ENCODE peak calls at places on chromosomes 12 and 14, in seven cellular contexts. N is fibroblast of the aortic adventitia, I is cardiac fibroblast, T is AG09309, Y is mammary epithelial cell, M is lower lobe of right lung, G is heart right ventricle. O is an unnamed sample.

GRCh38 chr14:33848706-33849454 is 102.0 kb downstream of the EGLN3 start:
- DNase-seq in N (peak), I (peak), T (no peak), Y (peak), M (no peak), G (peak), O (peak)

GRCh38 chr12:69417231-69417630 is 53.0 kb upstream of the FRS2 start:
- DNase-seq in N (no peak), I (no peak), T (no peak), Y (no peak), M (no peak), G (no peak), O (no peak)

GRCh38 chr14:44971459-44971858 is 9.5 kb downstream of the TOGARAM1 start:
- DNase-seq in N (no peak), I (no peak), T (no peak), Y (no peak), M (no peak), G (no peak), O (no peak)

GRCh38 chr12:117114784-117115183 is 15.6 kb upstream of the TESC start:
- DNase-seq in N (no peak), I (no peak), T (no peak), Y (no peak), M (no peak), G (no peak), O (no peak)

GRCh38 chr12:120099738-120100137 is 16.8 kb downstream of the RAB35 start:
- DNase-seq in N (no peak), I (no peak), T (no peak), Y (no peak), M (no peak), G (no peak), O (no peak)

GRCh38 chr12:92987362-92987761 is 58.3 kb upstream of the EEA1 start:
- DNase-seq in N (peak), I (peak), T (peak), Y (peak), M (no peak), G (peak), O (peak)

GRCh38 chr12:123966596-123966995 is 6.0 kb downstream of the CCDC92 start:
- DNase-seq in N (peak), I (peak), T (peak), Y (peak), M (no peak), G (no peak), O (peak)

GRCh38 chr12:122665349-122665748 is 37.8 kb downstream of the HCAR2 start:
- DNase-seq in N (no peak), I (no peak), T (no peak), Y (no peak), M (no peak), G (no peak), O (no peak)

GRCh38 chr14:65555358-65555757 is 142.8 kb downstream of the FUT8 start:
- DNase-seq in N (no peak), I (no peak), T (no peak), Y (no peak), M (no peak), G (no peak), O (no peak)

GRCh38 chr12:46244273-46244672 is 24.6 kb downstream of the SLC38A1 start:
- DNase-seq in N (no peak), I (no peak), T (no peak), Y (no peak), M (no peak), G (no peak), O (no peak)

GRCh38 chr12:101945361-101946232 is 68.2 kb downstream of the DRAM1 start:
- DNase-seq in N (peak), I (no peak), T (no peak), Y (no peak), M (no peak), G (no peak), O (no peak)

GRCh38 chr12:85765443-85765842 is 70.8 kb downstream of the RASSF9 start:
- DNase-seq in N (no peak), I (peak), T (no peak), Y (no peak), M (no peak), G (no peak), O (no peak)

GRCh38 chr14:49297102-49297501 is 289.1 kb downstream of the RPS29 start:
- DNase-seq in N (no peak), I (no peak), T (no peak), Y (no peak), M (no peak), G (no peak), O (no peak)
- H3K4me3 ChIP-seq in N (no peak), I (no peak), T (no peak), Y (no peak), M (no peak), G (no peak), O (no peak)

GRCh38 chr12:95943231-95943842 is at the start of gene AMDHD1:
- DNase-seq in N (peak), I (peak), T (no peak), Y (peak), M (peak), G (peak), O (no peak)
- TF ChIP-seq CTCF in N (peak), I (no peak), T (peak), Y (no peak), M (peak), G (no peak), O (peak)

GRCh38 chr12:40312982-40313576 is 88.3 kb downstream of the LRRK2 start:
- DNase-seq in N (peak), I (peak), T (peak), Y (no peak), M (no peak), G (no peak), O (peak)
- H3K4me3 ChIP-seq in N (no peak), I (no peak), T (no peak), Y (no peak), M (no peak), G (no peak), O (no peak)

GRCh38 chr14:91310620-91311283 is 66.2 kb upstream of the GPR68 start:
- DNase-seq in N (no peak), I (no peak), T (no peak), Y (no peak), M (peak), G (no peak), O (no peak)

GRCh38 chr14:91313852-91314251 is 69.3 kb upstream of the GPR68 start:
- DNase-seq in N (no peak), I (no peak), T (no peak), Y (no peak), M (no peak), G (no peak), O (no peak)

GRCh38 chr14:91313154-91313850 is 68.8 kb upstream of the GPR68 start:
- DNase-seq in N (no peak), I (no peak), T (no peak), Y (no peak), M (no peak), G (no peak), O (no peak)

GRCh38 chr14:91309756-91310280 is 65.3 kb upstream of the GPR68 start:
- DNase-seq in N (no peak), I (no peak), T (no peak), Y (no peak), M (peak), G (no peak), O (no peak)

GRCh38 chr14:91311284-91311662 is 66.8 kb upstream of the GPR68 start:
- DNase-seq in N (no peak), I (no peak), T (no peak), Y (no peak), M (no peak), G (no peak), O (no peak)
- TF ChIP-seq CTCF in N (no peak), I (no peak), T (no peak), Y (no peak), M (no peak), G (no peak), O (no peak)

GRCh38 chr12:41919526-41920305 is 225.0 kb downstream of the GXYLT1 start:
- DNase-seq in N (no peak), I (no peak), T (no peak), Y (no peak), M (no peak), G (no peak), O (no peak)
- H3K4me3 ChIP-seq in N (no peak), I (no peak), T (no peak), Y (no peak), M (no peak), G (no peak), O (no peak)

GRCh38 chr12:76697849-76698248 is 66.1 kb upstream of the ZDHHC17 start:
- DNase-seq in N (no peak), I (peak), T (no peak), Y (no peak), M (no peak), G (no peak), O (no peak)
- TF ChIP-seq CTCF in N (no peak), I (peak), T (no peak), Y (no peak), M (no peak), G (no peak), O (no peak)

GRCh38 chr12:99911076-99911475 is 73.7 kb downstream of the ANKS1B start:
- DNase-seq in N (peak), I (peak), T (peak), Y (peak), M (no peak), G (peak), O (peak)
- H3K4me3 ChIP-seq in N (no peak), I (no peak), T (no peak), Y (no peak), M (no peak), G (no peak), O (no peak)